ENCODE peak calls at places on chromosome 14, in nine cellular contexts. X is T-helper 9 cell; T is central memory CD4-positive, alpha-beta T cell; A is AML-193; U is stimulated activated CD4-positive, alpha-beta T cell treated with anti-CD3 and anti-CD28 coated beads, Interleukin-12 subunit alpha, Interleukin-12 subunit beta, amount 100 ng/mL, for 4 hours; V is stimulated activated CD8-positive, alpha-beta memory T cell treated with anti-CD3 and anti-CD28 coated beads, Interleukin-12 subunit alpha, Interleukin-12 subunit beta, amount 100 ng/mL, for 4 hours; F is CD8-positive, alpha-beta T cell; N is hepatocyte; O is RWPE1. D is an unnamed sample.

GRCh38 chr14:90720336-90720735 is 95.9 kb downstream of the TTC7B start:
- DNase-seq in A (no peak), T (no peak), V (no peak), U (no peak), O (no peak), F (no peak), X (no peak), N (no peak), D (no peak)

GRCh38 chr14:101350710-101351109 is 210.6 kb upstream of the DIO3 start:
- DNase-seq in U (no peak), V (no peak), T (no peak), A (no peak), F (no peak), X (no peak), N (no peak), O (no peak), D (no peak)

GRCh38 chr14:68935761-68936209 is 43.3 kb downstream of the ACTN1 start:
- DNase-seq in X (no peak), U (no peak), N (no peak), A (no peak), O (no peak), T (no peak), V (no peak), F (no peak), D (no peak)

GRCh38 chr14:92352158-92352985 is 29.4 kb downstream of the SLC24A4 start:
- DNase-seq in N (no peak), U (no peak), V (no peak), T (no peak), X (no peak), A (peak; percentile 39), F (no peak), O (no peak), D (no peak)

GRCh38 chr14:35867280-35867629 is 41.1 kb downstream of the BRMS1L start:
- DNase-seq in T (no peak), O (no peak), A (no peak), U (no peak), F (no peak), N (no peak), V (no peak), X (no peak), D (no peak)

GRCh38 chr14:67187826-67188225 is 1.4 kb upstream of the GARIN2 start:
- DNase-seq in F (no peak), A (no peak), U (no peak), N (no peak), T (no peak), O (peak; percentile 50), X (no peak), V (no peak), D (no peak)

GRCh38 chr14:103118019-103118662 is 5.1 kb upstream of the TNFAIP2 start:
- DNase-seq in V (no peak), X (no peak), U (no peak), O (no peak), A (peak; percentile 31), F (no peak), T (no peak), N (no peak), D (no peak)

GRCh38 chr14:79480212-79480611 is 731.1 kb downstream of the DIO2 start:
- DNase-seq in N (no peak), V (no peak), F (no peak), A (no peak), X (no peak), U (no peak), O (no peak), T (no peak), D (no peak)

GRCh38 chr14:32329690-32330290 is 692 bp downstream of the AKAP6 start:
- DNase-seq in F (no peak), U (no peak), O (no peak), V (no peak), X (no peak), T (no peak), A (no peak), N (no peak), D (no peak)

GRCh38 chr14:61616524-61617185 is 78.7 kb upstream of the HIF1A start:
- DNase-seq in F (no peak), V (no peak), N (no peak), O (no peak), A (no peak), T (no peak), U (no peak), X (no peak), D (no peak)

GRCh38 chr14:103110681-103111296 is 12.5 kb upstream of the TNFAIP2 start:
- DNase-seq in N (no peak), O (no peak), X (no peak), T (no peak), F (no peak), A (no peak), U (no peak), V (no peak), D (no peak)

GRCh38 chr14:104624939-104625338 is 20.4 kb upstream of the TMEM179 start:
- DNase-seq in X (no peak), V (no peak), T (no peak), N (no peak), F (no peak), O (no peak), A (no peak), U (no peak), D (no peak)

GRCh38 chr14:51219473-51220448 is 20.3 kb upstream of the TMX1 start:
- DNase-seq in V (no peak), F (no peak), O (peak; percentile 26), A (peak; percentile 16), T (no peak), X (no peak), N (peak; percentile 52), U (no peak), D (no peak)